ENCODE peak calls at places on chromosome 19, in five cellular contexts. J is lower lobe of right lung, H is natural killer cell, D is HFF-Myc, L is left ventricle myocardium inferior. B is an unnamed sample.

GRCh38 chr19:1873524-1874473 is 10.4 kb upstream of the KLF16 start:
- DNase-seq in J (no peak), L (peak), H (no peak), D (no peak), B (no peak)

GRCh38 chr19:49590971-49591730 is at the start of gene PRR12:
- DNase-seq in L (peak), H (peak), D (no peak), J (peak), B (peak)

GRCh38 chr19:54345938-54346386 is 7.0 kb upstream of the LILRA4 start:
- DNase-seq in D (no peak), L (no peak), J (no peak), H (no peak), B (no peak)

GRCh38 chr19:33726756-33727155 is 69.9 kb upstream of the KCTD15 start:
- DNase-seq in H (no peak), D (no peak), J (no peak), L (no peak), B (no peak)

GRCh38 chr19:3210347-3211017 is 14.0 kb upstream of the CELF5 start:
- DNase-seq in J (peak), D (peak), H (peak), L (peak), B (no peak)

GRCh38 chr19:8324186-8325050 is 3.1 kb downstream of the RPS28 start:
- DNase-seq in L (no peak), H (no peak), J (no peak), D (no peak), B (no peak)

GRCh38 chr19:32450217-32450616 is 44.6 kb downstream of the DPY19L3 start:
- DNase-seq in D (no peak), L (no peak), J (no peak), H (no peak), B (no peak)

GRCh38 chr19:46713781-46714522 is 3.0 kb downstream of the PRKD2 start:
- DNase-seq in J (peak), D (peak), L (peak), H (peak), B (no peak)

GRCh38 chr19:32824906-32825608 is 44.5 kb downstream of the SLC7A9 start:
- DNase-seq in L (no peak), J (no peak), D (no peak), H (no peak), B (no peak)

GRCh38 chr19:41808663-41809566 is 12.5 kb downstream of the CEACAM3 start:
- DNase-seq in L (peak), D (no peak), H (no peak), J (peak), B (no peak)

GRCh38 chr19:18193388-18194207 is 580 bp downstream of the MPV17L2 start:
- DNase-seq in L (no peak), D (no peak), J (no peak), H (no peak), B (no peak)

GRCh38 chr19:49559928-49560327 is 20.4 kb downstream of the NOSIP start:
- DNase-seq in D (no peak), H (no peak), J (no peak), L (no peak), B (no peak)

GRCh38 chr19:48724796-48725753 is 5.5 kb upstream of the MAMSTR start:
- DNase-seq in H (no peak), J (no peak), L (peak), D (peak), B (peak)

GRCh38 chr19:12994701-12995595 is at the start of gene NFIX:
- DNase-seq in L (peak), D (no peak), H (peak), J (peak), B (no peak)

GRCh38 chr19:35231956-35232746 is 3.6 kb upstream of the FAM187B start:
- DNase-seq in J (no peak), H (peak), D (no peak), L (no peak), B (no peak)

GRCh38 chr19:16571283-16571682 is 932 bp downstream of the SLC35E1 start:
- DNase-seq in J (peak), L (no peak), D (no peak), H (no peak), B (no peak)

GRCh38 chr19:57803594-57804325 is 11.0 kb downstream of the ZNF552 start:
- DNase-seq in L (no peak), J (no peak), H (no peak), D (peak), B (peak)

GRCh38 chr19:48617146-48617937 is 1.6 kb downstream of the RPL18 start:
- DNase-seq in L (no peak), J (no peak), H (no peak), D (no peak), B (no peak)

GRCh38 chr19:39765091-39766076 is 13.3 kb upstream of the LEUTX start:
- DNase-seq in L (no peak), J (peak), H (no peak), D (peak), B (peak)

GRCh38 chr19:3653865-3654513 is 27.4 kb upstream of the CACTIN start:
- DNase-seq in D (no peak), H (no peak), L (no peak), J (no peak), B (no peak)

GRCh38 chr19:21835429-21835809 is 563 bp downstream of the ZNF43 start:
- DNase-seq in L (no peak), D (no peak), J (peak), H (no peak), B (no peak)

GRCh38 chr19:4139614-4140236 is 13.7 kb upstream of the CREB3L3 start:
- DNase-seq in J (peak), L (peak), H (peak), D (no peak), B (no peak)

GRCh38 chr19:53865918-53866696 is 1.6 kb upstream of the MYADM start:
- DNase-seq in H (peak), L (peak), D (no peak), J (peak), B (no peak)

GRCh38 chr19:46393456-46394397 is 19.6 kb downstream of the CCDC8 start:
- DNase-seq in H (no peak), L (no peak), D (no peak), J (peak), B (no peak)

GRCh38 chr19:46840157-46840942 is 10.3 kb downstream of the AP2S1 start:
- DNase-seq in D (peak), L (no peak), H (no peak), J (no peak), B (no peak)

GRCh38 chr19:22427587-22428298 is 5.6 kb upstream of the ZNF98 start:
- DNase-seq in H (no peak), D (no peak), L (no peak), J (no peak), B (no peak)

GRCh38 chr19:4014541-4015491 is 7.3 kb downstream of the PIAS4 start:
- DNase-seq in J (no peak), L (peak), H (no peak), D (no peak), B (no peak)

GRCh38 chr19:46000497-46001246 is 5.4 kb downstream of the CCDC61 start:
- DNase-seq in H (no peak), J (peak), L (peak), D (no peak), B (no peak)

GRCh38 chr19:14405380-14405757 is 13.8 kb downstream of the DDX39A start:
- DNase-seq in J (no peak), L (no peak), D (no peak), H (no peak), B (no peak)

GRCh38 chr19:46913198-46913851 is 52.5 kb downstream of the ARHGAP35 start:
- DNase-seq in D (no peak), H (no peak), J (no peak), L (no peak), B (no peak)

GRCh38 chr19:14686411-14686810 is 3.4 kb upstream of the ZNF333 start:
- DNase-seq in J (peak), H (no peak), L (no peak), D (no peak), B (no peak)

GRCh38 chr19:16435238-16435911 is 36.4 kb downstream of the EPS15L1 start:
- DNase-seq in J (no peak), D (peak), L (peak), H (peak), B (peak)

GRCh38 chr19:32471095-32471494 is 65.5 kb downstream of the DPY19L3 start:
- DNase-seq in D (no peak), L (peak), J (no peak), H (no peak), B (no peak)

B was measured in HS-27A.